ENCODE peak calls at places on chromosome 9, in ten cellular contexts. One of them, this sample, is unnamed.

GRCh38 chr9:131800885-131801284 is 61.0 kb upstream of the RAPGEF1 start:
- DNase-seq in brain microvascular endothelial cell: no peak
- DNase-seq in fibroblast of lung: no peak
- DNase-seq in frontal cortex: no peak
- DNase-seq in NCI-H774: no peak
- DNase-seq in MM.1S: no peak
- DNase-seq in IMR-90: no peak
- DNase-seq in stromal cell of bone marrow: no peak
- DNase-seq in hippocampal formation: peak
- DNase-seq in progenitor cell of endocrine pancreas: no peak
- DNase-seq in this sample: no peak

GRCh38 chr9:96616817-96617438 is 2.7 kb downstream of the CDC14B start:
- DNase-seq in brain microvascular endothelial cell: no peak
- DNase-seq in fibroblast of lung: no peak
- DNase-seq in frontal cortex: no peak
- DNase-seq in NCI-H774: no peak
- DNase-seq in MM.1S: no peak
- DNase-seq in IMR-90: no peak
- DNase-seq in stromal cell of bone marrow: no peak
- DNase-seq in hippocampal formation: no peak
- DNase-seq in progenitor cell of endocrine pancreas: no peak
- DNase-seq in this sample: no peak

GRCh38 chr9:116282598-116282997 is 129.0 kb downstream of the PAPPA start:
- DNase-seq in brain microvascular endothelial cell: no peak
- DNase-seq in fibroblast of lung: no peak
- DNase-seq in frontal cortex: no peak
- DNase-seq in NCI-H774: no peak
- DNase-seq in MM.1S: no peak
- DNase-seq in IMR-90: no peak
- DNase-seq in stromal cell of bone marrow: no peak
- DNase-seq in hippocampal formation: no peak
- DNase-seq in progenitor cell of endocrine pancreas: no peak
- DNase-seq in this sample: no peak

GRCh38 chr9:5909999-5910398 is 19.3 kb downstream of the MLANA start:
- DNase-seq in brain microvascular endothelial cell: no peak
- DNase-seq in fibroblast of lung: peak
- DNase-seq in frontal cortex: no peak
- DNase-seq in NCI-H774: no peak
- DNase-seq in MM.1S: no peak
- DNase-seq in IMR-90: peak
- DNase-seq in stromal cell of bone marrow: no peak
- DNase-seq in hippocampal formation: no peak
- DNase-seq in progenitor cell of endocrine pancreas: no peak
- DNase-seq in this sample: no peak

GRCh38 chr9:100515578-100516494 is 42.9 kb downstream of the TMEFF1 start:
- DNase-seq in brain microvascular endothelial cell: no peak
- DNase-seq in fibroblast of lung: peak
- DNase-seq in frontal cortex: no peak
- DNase-seq in NCI-H774: no peak
- DNase-seq in MM.1S: peak
- DNase-seq in IMR-90: peak
- DNase-seq in stromal cell of bone marrow: no peak
- DNase-seq in hippocampal formation: no peak
- DNase-seq in progenitor cell of endocrine pancreas: no peak
- DNase-seq in this sample: no peak

GRCh38 chr9:133869674-133870419 is 122.3 kb downstream of the VAV2 start:
- DNase-seq in brain microvascular endothelial cell: no peak
- DNase-seq in fibroblast of lung: no peak
- DNase-seq in frontal cortex: no peak
- DNase-seq in NCI-H774: no peak
- DNase-seq in MM.1S: no peak
- DNase-seq in IMR-90: no peak
- DNase-seq in stromal cell of bone marrow: no peak
- DNase-seq in hippocampal formation: no peak
- DNase-seq in progenitor cell of endocrine pancreas: no peak
- DNase-seq in this sample: no peak

GRCh38 chr9:19471737-19472648 is 63.2 kb downstream of the ACER2 start:
- DNase-seq in brain microvascular endothelial cell: peak
- DNase-seq in fibroblast of lung: peak
- DNase-seq in frontal cortex: peak
- DNase-seq in NCI-H774: peak
- DNase-seq in MM.1S: peak
- DNase-seq in IMR-90: peak
- DNase-seq in stromal cell of bone marrow: peak
- DNase-seq in hippocampal formation: peak
- DNase-seq in progenitor cell of endocrine pancreas: peak
- DNase-seq in this sample: peak

GRCh38 chr9:133112361-133113026 is 8.5 kb downstream of the RALGDS start:
- DNase-seq in brain microvascular endothelial cell: no peak
- DNase-seq in fibroblast of lung: no peak
- DNase-seq in frontal cortex: no peak
- DNase-seq in NCI-H774: no peak
- DNase-seq in MM.1S: no peak
- DNase-seq in IMR-90: no peak
- DNase-seq in stromal cell of bone marrow: no peak
- DNase-seq in hippocampal formation: no peak
- DNase-seq in progenitor cell of endocrine pancreas: no peak
- DNase-seq in this sample: peak

GRCh38 chr9:17744786-17745185 is 165.9 kb downstream of the SH3GL2 start:
- DNase-seq in brain microvascular endothelial cell: no peak
- DNase-seq in fibroblast of lung: peak
- DNase-seq in frontal cortex: no peak
- DNase-seq in NCI-H774: no peak
- DNase-seq in MM.1S: no peak
- DNase-seq in IMR-90: peak
- DNase-seq in stromal cell of bone marrow: no peak
- DNase-seq in hippocampal formation: no peak
- DNase-seq in progenitor cell of endocrine pancreas: peak
- DNase-seq in this sample: no peak

GRCh38 chr9:13847270-13847669 is 466.7 kb downstream of the NFIB start:
- DNase-seq in brain microvascular endothelial cell: no peak
- DNase-seq in fibroblast of lung: no peak
- DNase-seq in frontal cortex: no peak
- DNase-seq in NCI-H774: no peak
- DNase-seq in MM.1S: no peak
- DNase-seq in IMR-90: no peak
- DNase-seq in stromal cell of bone marrow: no peak
- DNase-seq in hippocampal formation: no peak
- DNase-seq in progenitor cell of endocrine pancreas: no peak
- DNase-seq in this sample: no peak

GRCh38 chr9:13351768-13352386 is 72.4 kb upstream of the MPDZ start:
- DNase-seq in brain microvascular endothelial cell: peak
- DNase-seq in fibroblast of lung: peak
- DNase-seq in frontal cortex: peak
- DNase-seq in NCI-H774: peak
- DNase-seq in MM.1S: peak
- DNase-seq in IMR-90: peak
- DNase-seq in stromal cell of bone marrow: peak
- DNase-seq in hippocampal formation: peak
- DNase-seq in progenitor cell of endocrine pancreas: no peak
- DNase-seq in this sample: peak

GRCh38 chr9:113993838-113994540 is 84.1 kb downstream of the AMBP start:
- DNase-seq in brain microvascular endothelial cell: peak
- DNase-seq in fibroblast of lung: peak
- DNase-seq in frontal cortex: peak
- DNase-seq in NCI-H774: peak
- DNase-seq in MM.1S: peak
- DNase-seq in IMR-90: peak
- DNase-seq in stromal cell of bone marrow: peak
- DNase-seq in hippocampal formation: peak
- DNase-seq in progenitor cell of endocrine pancreas: no peak
- DNase-seq in this sample: no peak

This sample was measured in NAMALWA.